ENCODE peak calls at places on chromosomes 2 and 18, in seven cellular contexts. N is GM23248, K is MM.1S, W is neural progenitor cell, C is HCT116, R is hepatocyte, I is GM23338. X is an unnamed sample.

GRCh38 chr2:213688129-213688528 is 403.9 kb downstream of the SPAG16 start:
- DNase-seq in N (no peak), K (no peak), W (peak; percentile 46), C (no peak), R (no peak), I (peak; percentile 84), X (no peak)

GRCh38 chr2:212428685-212429480 is 109.7 kb downstream of the ERBB4 start:
- DNase-seq in N (no peak), K (no peak), W (peak; percentile 82), C (no peak), R (no peak), I (peak; percentile 57), X (no peak)

GRCh38 chr2:223779877-223780276 is 57.5 kb downstream of the AP1S3 start:
- DNase-seq in N (peak; percentile 53), K (peak; percentile 58), W (peak; percentile 52), C (peak; percentile 60), R (peak; percentile 45), I (peak; percentile 92), X (peak; percentile 84)

GRCh38 chr2:174339971-174340399 is 5.2 kb downstream of the SP9 start:
- DNase-seq in N (no peak), K (no peak), W (peak; percentile 67), C (no peak), R (no peak), I (peak; percentile 53), X (peak; percentile 16)

GRCh38 chr2:36706021-36706328 is 9.5 kb downstream of the VIT start:
- DNase-seq in N (peak; percentile 20), K (no peak), W (no peak), C (no peak), R (no peak), I (no peak), X (no peak)

GRCh38 chr18:3012306-3012919 is 531 bp downstream of the LPIN2 start:
- DNase-seq in N (peak; percentile 72), K (no peak), W (no peak), C (no peak), R (peak; percentile 70), I (peak; percentile 67), X (peak; percentile 7)

GRCh38 chr2:147607379-147607778 is 237.4 kb upstream of the ACVR2A start:
- DNase-seq in N (no peak), K (no peak), W (no peak), C (no peak), R (no peak), I (no peak), X (no peak)

GRCh38 chr18:75204978-75205759 is 3.8 kb downstream of the PTGR3 start:
- DNase-seq in N (no peak), K (no peak), W (peak; percentile 38), C (no peak), R (no peak), I (peak; percentile 39), X (no peak)

GRCh38 chr2:199441759-199442158 is 16.0 kb downstream of the SATB2 start:
- DNase-seq in N (no peak), K (no peak), W (no peak), C (no peak), R (no peak), I (no peak), X (peak; percentile 36)

GRCh38 chr2:147204102-147204501 is 640.7 kb upstream of the ACVR2A start:
- DNase-seq in N (peak; percentile 85), K (no peak), W (no peak), C (no peak), R (no peak), I (no peak), X (peak; percentile 77)

GRCh38 chr2:238403632-238404405 is 22.9 kb upstream of the ASB1 start:
- DNase-seq in N (no peak), K (no peak), W (no peak), C (no peak), R (no peak), I (no peak), X (no peak)

GRCh38 chr18:35172451-35173035 is 68.3 kb upstream of the ZNF397 start:
- DNase-seq in N (no peak), K (no peak), W (no peak), C (no peak), R (no peak), I (no peak), X (no peak)

GRCh38 chr18:60044290-60045006 is 144.7 kb downstream of the PMAIP1 start:
- DNase-seq in N (peak; percentile 85), K (no peak), W (no peak), C (no peak), R (no peak), I (no peak), X (peak; percentile 90)

GRCh38 chr2:174984561-174984960 is 20.6 kb downstream of the CHN1 start:
- DNase-seq in N (no peak), K (no peak), W (no peak), C (no peak), R (no peak), I (no peak), X (no peak)

GRCh38 chr2:113105047-113105446 is 22.4 kb upstream of the IL1RN start:
- DNase-seq in N (peak; percentile 86), K (no peak), W (no peak), C (no peak), R (no peak), I (no peak), X (no peak)

GRCh38 chr2:42494434-42495233 is 852 bp upstream of the KCNG3 start:
- DNase-seq in N (peak; percentile 74), K (peak; percentile 90), W (peak; percentile 85), C (peak; percentile 82), R (peak; percentile 85), I (peak; percentile 93), X (peak; percentile 95)

GRCh38 chr2:146665801-146666200 is 1179.0 kb upstream of the ACVR2A start:
- DNase-seq in N (peak; percentile 5), K (no peak), W (no peak), C (no peak), R (no peak), I (no peak), X (no peak)

GRCh38 chr18:11183621-11184020 is 34.3 kb upstream of the PIEZO2 start:
- DNase-seq in N (peak; percentile 42), K (no peak), W (no peak), C (no peak), R (no peak), I (no peak), X (no peak)

GRCh38 chr18:58552057-58552461 is 76.8 kb downstream of the ALPK2 start:
- DNase-seq in N (peak; percentile 43), K (no peak), W (no peak), C (no peak), R (peak; percentile 47), I (no peak), X (peak; percentile 86)

GRCh38 chr2:184780944-184781343 is 182.6 kb downstream of the ZNF804A start:
- DNase-seq in N (no peak), K (no peak), W (no peak), C (no peak), R (no peak), I (peak; percentile 4), X (no peak)

GRCh38 chr18:31723998-31724711 is 36.5 kb downstream of the SLC25A52 start:
- DNase-seq in N (peak; percentile 39), K (no peak), W (no peak), C (no peak), R (no peak), I (no peak), X (peak; percentile 30)

GRCh38 chr2:70830333-70830732 is 5.3 kb downstream of the CD207 start:
- DNase-seq in N (no peak), K (no peak), W (no peak), C (no peak), R (peak; percentile 26), I (no peak), X (no peak)

GRCh38 chr2:14907014-14907612 is 274.6 kb downstream of the LRATD1 start:
- DNase-seq in N (peak; percentile 10), K (no peak), W (peak; percentile 18), C (no peak), R (no peak), I (peak; percentile 25), X (peak; percentile 33)

GRCh38 chr2:54979645-54980044 is 70.6 kb downstream of the RTN4 start:
- DNase-seq in N (peak; percentile 56), K (no peak), W (no peak), C (no peak), R (no peak), I (peak; percentile 42), X (peak; percentile 85)
- H3K4me1 ChIP-seq in N (peaks cover 65% of the 10 kb centered on the region), K (peaks cover 26% of the 10 kb centered on the region), W (no peaks in the 10 kb centered on the region), C (peaks cover 2% of the 10 kb centered on the region), R (peaks cover 16% of the 10 kb centered on the region), I (no peaks in the 10 kb centered on the region), X (peaks cover 45% of the 10 kb centered on the region)

DNA sequence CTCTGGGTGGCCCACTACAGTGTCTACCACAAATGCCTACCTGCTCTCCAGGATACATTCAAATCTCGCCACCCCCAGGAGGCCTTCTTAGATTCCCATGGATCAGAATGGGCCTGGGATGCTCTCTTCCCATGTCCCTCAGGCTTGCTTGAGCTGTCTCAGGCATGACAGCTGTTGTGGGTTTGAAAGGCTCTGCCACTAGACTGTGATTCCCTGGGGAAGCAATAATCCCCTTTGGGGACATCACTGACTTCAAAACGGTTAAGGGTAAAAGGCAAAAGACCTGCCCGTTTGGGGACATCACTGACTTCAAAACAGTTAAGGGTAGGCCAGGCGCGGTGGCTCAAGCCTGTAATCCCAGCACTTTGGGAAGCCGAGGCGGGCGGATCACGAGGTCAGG is 35.8 kb upstream of the ZNF516 start:
- DNase-seq in N (no peak), K (no peak), W (no peak), C (no peak), R (no peak), I (no peak), X (no peak)
- TF ChIP-seq EZH2phosphoT487 in N (no peak), K (no peak), W (no peak), C (no peak), R (no peak), I (no peak), X (no peak)

DNA sequence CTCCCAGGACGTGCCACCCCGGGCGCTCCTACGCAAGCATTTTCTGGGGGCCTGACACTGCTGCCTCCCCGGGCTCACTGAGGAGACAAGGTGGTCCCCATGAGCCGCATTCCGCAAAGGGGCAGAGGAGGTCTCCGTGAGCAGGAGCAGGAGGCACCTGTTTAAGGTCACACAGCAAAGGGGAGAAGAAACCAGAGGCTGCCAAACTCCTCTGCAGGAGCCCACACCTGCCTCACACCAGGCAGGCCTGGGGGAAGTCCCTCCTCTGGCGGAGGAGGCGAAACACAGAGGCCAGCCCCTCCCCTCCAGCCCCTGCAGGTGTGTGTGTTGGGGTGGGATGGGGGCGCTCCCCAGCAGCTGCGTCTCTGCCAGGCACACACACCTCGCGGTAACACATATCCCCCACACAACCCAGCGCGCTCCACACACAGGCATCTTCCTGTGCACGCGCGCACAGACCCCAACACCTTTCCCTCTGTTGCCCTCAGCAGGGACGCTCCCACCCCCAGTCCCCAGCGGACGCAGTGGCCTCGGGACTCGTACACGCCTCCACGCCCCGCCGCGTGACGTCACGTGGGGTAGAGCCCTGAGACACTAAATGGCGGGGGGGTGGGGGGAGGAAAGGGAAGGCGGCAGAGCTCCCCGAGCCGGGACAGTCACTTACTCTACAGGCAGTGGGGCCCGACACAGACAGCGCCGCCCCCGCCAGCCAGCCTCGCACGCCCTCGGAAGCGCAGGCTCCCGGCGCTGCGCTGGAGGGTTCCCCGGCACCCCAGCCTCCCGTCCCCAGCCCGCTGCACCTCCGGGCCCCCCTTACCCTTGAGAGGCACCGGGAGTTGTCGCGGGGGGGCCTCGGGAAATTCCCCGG is 537 bp upstream of the WNT10A start:
- DNase-seq in N (peak; percentile 21), K (peak; percentile 97), W (no peak), C (no peak), R (no peak), I (peak; percentile 48), X (no peak)
- TF ChIP-seq EZH2 in N (no peak), K (no peak), W (peak; percentile 99), C (no peak), R (peak; percentile 71), I (peak; percentile 65), X (no peak)

DNA sequence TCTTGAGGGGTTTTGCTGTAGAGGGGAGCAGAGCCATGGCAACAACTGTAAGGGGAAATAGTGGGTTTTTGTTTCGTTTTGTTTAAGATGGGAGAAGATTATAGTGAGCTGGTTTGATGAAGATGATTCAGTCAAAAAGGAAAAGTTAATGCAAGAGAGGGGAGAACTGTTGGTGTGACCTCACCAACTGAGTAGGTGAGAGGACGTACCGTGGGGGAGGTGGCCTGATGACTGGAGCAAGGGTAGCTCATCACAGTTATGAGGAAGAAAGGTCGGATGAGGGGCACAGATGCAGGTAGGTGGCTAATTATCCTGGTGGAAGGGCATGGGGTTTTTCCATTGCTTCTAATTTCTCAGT is 10.7 kb downstream of the ITGA6 start:
- DNase-seq in N (peak; percentile 40), K (no peak), W (no peak), C (no peak), R (no peak), I (no peak), X (peak; percentile 39)
- H3K4me1 ChIP-seq in N (peaks cover 45% of the 10 kb centered on the region), K (peaks cover 41% of the 10 kb centered on the region), W (peaks cover 75% of the 10 kb centered on the region), C (peaks cover 62% of the 10 kb centered on the region), R (peaks cover 14% of the 10 kb centered on the region), I (peaks cover 99% of the 10 kb centered on the region), X (peaks cover 80% of the 10 kb centered on the region)

X was measured in PC-3.